ENCODE peak calls at places on chromosome 11, in five cellular contexts. Y is fibroblast of lung; C is mesenchymal stem cell; N is heart left ventricle; S is CD8-positive, alpha-beta memory T cell. M is an unnamed sample.

GRCh38 chr11:12556788-12557384 is 117.3 kb upstream of the TEAD1 start:
- DNase-seq in C (peak), S (no peak), Y (peak), N (peak), M (peak)

GRCh38 chr11:104522650-104523049 is 358.7 kb upstream of the PDGFD start:
- DNase-seq in N (no peak), Y (peak), S (no peak), C (no peak), M (peak)

GRCh38 chr11:57434640-57435546 is 8.0 kb upstream of the SLC43A3 start:
- DNase-seq in Y (peak), N (no peak), C (peak), S (no peak), M (peak)

GRCh38 chr11:44963071-44963575 is 12.4 kb upstream of the TP53I11 start:
- DNase-seq in C (no peak), S (no peak), Y (no peak), N (no peak), M (no peak)

GRCh38 chr11:76854709-76855108 is 6.0 kb upstream of the ACER3 start:
- DNase-seq in Y (no peak), C (no peak), S (no peak), N (no peak), M (no peak)

GRCh38 chr11:94974178-94974577 is 669 bp downstream of the KDM4D start:
- DNase-seq in S (no peak), Y (no peak), N (no peak), C (no peak), M (peak)

GRCh38 chr11:76657824-76658170 is 12.8 kb downstream of the LRRC32 start:
- DNase-seq in S (no peak), N (no peak), C (no peak), Y (no peak), M (no peak)

GRCh38 chr11:5719703-5720495 is 16.3 kb upstream of the OR56B1 start:
- DNase-seq in S (no peak), Y (peak), N (no peak), C (peak), M (no peak)

GRCh38 chr11:116715383-116715782 is 57.4 kb downstream of the BUD13 start:
- DNase-seq in N (no peak), S (no peak), Y (no peak), C (no peak), M (no peak)

GRCh38 chr11:4704054-4704789 is at the start of gene MMP26:
- DNase-seq in N (no peak), C (peak), Y (no peak), S (no peak), M (no peak)

GRCh38 chr11:27700351-27701261 is at the start of gene BDNF:
- DNase-seq in Y (peak), S (no peak), N (peak), C (peak), M (peak)

GRCh38 chr11:86291466-86292262 is 10.4 kb upstream of the HIKESHI start:
- DNase-seq in N (peak), S (peak), C (peak), Y (peak), M (peak)

GRCh38 chr11:1078191-1078601 is 3.5 kb downstream of the MUC2 start:
- DNase-seq in C (no peak), Y (no peak), N (no peak), S (no peak), M (no peak)
- H3K4me3 ChIP-seq in C (no peak), Y (no peak), N (no peak), S (no peak), M (no peak)

DNA sequence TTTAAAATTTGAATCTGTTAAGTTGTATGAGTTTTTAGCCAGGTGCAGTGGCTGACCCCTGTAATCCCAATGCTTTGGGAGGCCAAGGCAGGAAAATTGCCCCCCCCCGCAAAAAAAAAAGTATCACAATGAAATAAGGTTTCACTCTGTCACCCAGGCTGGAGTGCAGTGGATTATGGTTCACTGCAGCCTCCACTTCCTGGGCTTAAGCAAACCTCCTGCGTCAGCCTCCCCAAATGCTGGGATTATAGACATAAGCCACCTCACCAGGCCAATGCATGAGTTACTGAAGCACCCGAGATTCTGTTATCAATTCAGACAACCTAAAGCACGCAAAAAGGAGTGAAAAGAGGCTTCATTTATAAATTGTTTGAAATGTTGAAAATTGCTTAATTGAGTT is 2.4 kb upstream of the CHID1 start:
- DNase-seq in C (no peak), S (no peak), N (no peak), Y (no peak), M (no peak)
- H3K4me3 ChIP-seq in C (no peak), S (no peak), N (no peak), Y (no peak), M (no peak)

GRCh38 chr11:118909619-118910308 is 16.0 kb downstream of the BCL9L start:
- DNase-seq in N (no peak), Y (no peak), S (no peak), C (no peak), M (no peak)

GRCh38 chr11:118908264-118908663 is 17.5 kb downstream of the BCL9L start:
- DNase-seq in N (no peak), C (no peak), S (no peak), Y (no peak), M (no peak)

GRCh38 chr11:118908931-118909618 is 16.7 kb downstream of the BCL9L start:
- DNase-seq in Y (peak), S (no peak), N (peak), C (peak), M (peak)

GRCh38 chr11:118907051-118907748 is 18.5 kb downstream of the BCL9L start:
- DNase-seq in C (peak), N (peak), S (peak), Y (peak), M (peak)

DNA sequence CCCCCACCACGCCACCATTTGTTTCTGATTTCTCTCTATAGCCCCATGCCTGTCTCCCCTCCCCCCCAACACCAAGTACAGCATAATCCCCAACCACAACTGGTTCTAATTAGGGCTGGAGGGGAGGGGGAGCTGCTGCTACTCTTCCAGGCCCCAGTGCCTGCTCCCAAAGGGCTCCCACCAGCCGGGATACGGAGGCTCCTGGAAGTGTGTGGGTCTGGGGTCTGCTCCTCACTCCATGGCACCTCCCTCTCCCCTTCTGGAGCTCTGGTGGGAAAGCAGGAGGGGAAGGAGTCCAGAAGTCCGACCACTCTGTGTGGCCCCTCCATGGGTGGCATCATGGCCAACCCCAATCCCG is 18.0 kb downstream of the BCL9L start:
- DNase-seq in S (no peak), Y (no peak), C (no peak), N (no peak), M (no peak)
- H3K4me3 ChIP-seq in S (no peak), Y (no peak), C (no peak), N (no peak), M (no peak)

GRCh38 chr11:125257751-125258150 is 93.2 kb downstream of the PKNOX2 start:
- DNase-seq in N (no peak), Y (no peak), S (no peak), C (no peak), M (no peak)
- H3K4me3 ChIP-seq in N (no peak), Y (no peak), S (no peak), C (no peak), M (no peak)

GRCh38 chr11:66953431-66953833 is 4.8 kb downstream of the PC start:
- DNase-seq in Y (no peak), C (no peak), S (no peak), N (no peak), M (no peak)

GRCh38 chr11:66958956-66959274 is 732 bp upstream of the PC start:
- DNase-seq in Y (no peak), C (no peak), S (no peak), N (no peak), M (no peak)

GRCh38 chr11:66958232-66958955 is at the start of gene PC:
- DNase-seq in S (peak), N (peak), Y (peak), C (peak), M (peak)

GRCh38 chr11:66957971-66958231 is 282 bp downstream of the PC start:
- DNase-seq in Y (no peak), N (no peak), C (no peak), S (no peak), M (no peak)

DNA sequence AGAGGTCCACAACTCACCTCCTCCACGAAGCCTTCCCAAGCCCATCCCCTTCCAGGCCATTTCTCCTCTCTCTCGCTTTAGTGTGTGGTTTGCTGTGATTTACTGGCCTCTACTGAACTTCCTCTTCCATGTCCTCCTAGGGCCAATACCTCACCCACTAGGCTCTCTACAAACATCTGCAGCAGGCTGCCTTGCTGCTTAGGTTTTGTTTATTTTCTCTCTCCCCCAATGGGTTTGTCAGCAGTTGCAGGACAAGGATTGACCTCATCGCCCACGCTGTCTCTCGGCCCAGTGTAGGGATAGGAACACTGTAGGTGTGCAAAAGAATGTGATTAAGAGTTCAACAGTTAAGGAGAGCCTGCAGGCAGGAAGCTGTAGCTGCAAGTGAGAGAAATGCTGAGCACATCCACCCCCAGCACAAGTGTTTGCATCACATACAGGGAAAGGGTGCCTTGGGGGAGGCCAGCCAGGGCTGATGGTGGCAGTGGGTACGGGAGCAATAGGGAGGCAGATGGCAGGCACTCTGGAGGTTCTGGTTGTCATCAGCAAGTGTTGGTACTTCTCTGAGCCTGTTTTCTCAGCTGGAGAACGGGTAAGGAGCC is 1.4 kb downstream of the PC start:
- DNase-seq in Y (peak), S (no peak), C (peak), N (peak), M (peak)
- H3K4me3 ChIP-seq in Y (no peak), S (no peak), C (peak), N (no peak), M (peak)

DNA sequence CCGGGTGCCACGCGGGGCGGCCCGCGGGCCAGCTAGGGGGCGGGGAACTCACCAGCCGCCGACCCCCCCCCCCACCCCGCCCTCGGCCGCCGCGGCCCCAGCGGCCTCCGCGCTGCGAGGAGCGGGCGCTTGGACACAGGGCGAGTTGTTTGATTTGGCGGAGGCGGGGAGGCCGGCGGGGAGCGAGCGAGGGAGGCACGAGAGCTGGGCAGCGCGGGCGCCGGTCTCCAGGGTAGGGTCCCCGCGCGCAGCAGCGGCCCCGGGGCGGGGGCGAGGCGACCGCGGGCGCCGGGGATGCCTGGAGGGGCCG is 64.3 kb downstream of the NAV2 start:
- DNase-seq in S (no peak), Y (no peak), N (no peak), C (no peak), M (no peak)
- H3K4me3 ChIP-seq in S (no peak), Y (no peak), N (peak), C (peak), M (peak)

GRCh38 chr11:118264568-118265470 is 722 bp upstream of the MPZL2 start:
- DNase-seq in C (no peak), N (no peak), Y (no peak), S (no peak), M (no peak)
- H3K4me3 ChIP-seq in C (peak), N (no peak), Y (no peak), S (peak), M (no peak)

GRCh38 chr11:35391922-35392813 is 27.2 kb downstream of the SLC1A2 start:
- DNase-seq in S (peak), N (peak), Y (peak), C (peak), M (peak)
- H3K4me3 ChIP-seq in S (no peak), N (no peak), Y (no peak), C (no peak), M (no peak)

DNA sequence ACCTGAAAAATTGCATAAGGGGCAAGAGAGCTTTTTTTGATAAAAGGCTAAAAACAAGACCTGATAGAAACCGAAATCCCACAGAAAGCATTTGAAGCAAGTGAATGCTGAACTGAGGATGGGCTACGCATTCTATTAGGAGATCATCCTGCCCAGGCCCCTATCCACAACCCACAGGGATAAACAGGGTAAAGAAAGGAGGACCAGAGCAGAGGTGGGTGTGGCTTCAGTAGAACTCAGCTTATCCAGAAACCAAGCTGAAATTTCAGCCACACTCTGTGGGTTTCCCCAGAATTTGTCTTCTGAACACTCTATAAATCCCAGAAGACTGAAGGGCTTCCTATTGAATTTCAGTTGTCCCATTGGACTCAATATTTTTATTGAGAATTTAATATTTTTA is 195.1 kb downstream of the ETS1 start:
- DNase-seq in Y (no peak), S (no peak), C (no peak), N (no peak), M (no peak)
- H3K4me3 ChIP-seq in Y (no peak), S (no peak), C (no peak), N (no peak), M (no peak)

M was measured in fibroblast of the aortic adventitia.